ENCODE peak calls at places on chromosomes 4 and X, in six cellular contexts. H is tibial artery; I is pancreas; Y is cardiac muscle cell; B is CD8-positive, alpha-beta T cell; E is body of pancreas. L is an unnamed sample.

GRCh38 chr4:92184566-92184965 is 119.2 kb upstream of the GRID2 start:
- DNase-seq in H (no peak), I (no peak), Y (no peak), B (no peak), E (no peak), L (no peak)

GRCh38 chr4:101337688-101338087 is 9.6 kb downstream of the PPP3CA start:
- DNase-seq in H (no peak), I (no peak), Y (no peak), B (no peak), E (no peak), L (no peak)

GRCh38 chrX:43861750-43862149 is 20.5 kb downstream of the MAOB start:
- DNase-seq in H (no peak), I (no peak), Y (no peak), B (no peak), E (no peak), L (no peak)

GRCh38 chrX:54182194-54182863 is 725 bp downstream of the FAM120C start:
- DNase-seq in H (peak), I (peak), Y (peak), B (peak), E (peak), L (peak)

GRCh38 chr4:54784188-54784671 is 126.5 kb downstream of the KIT start:
- DNase-seq in H (peak), I (peak), Y (peak), B (no peak), E (peak), L (no peak)

GRCh38 chrX:10769165-10769564 is 148.8 kb upstream of the MID1 start:
- DNase-seq in H (no peak), I (no peak), Y (peak), B (no peak), E (no peak), L (no peak)

GRCh38 chr4:32400870-32401269 is 1680.7 kb downstream of the PCDH7 start:
- DNase-seq in H (no peak), I (no peak), Y (no peak), B (no peak), E (no peak), L (no peak)

GRCh38 chrX:119041175-119041574 is 31.6 kb upstream of the CT47C1 start:
- DNase-seq in H (peak), I (peak), Y (peak), B (no peak), E (peak), L (no peak)

GRCh38 chrX:11423362-11423818 is 130.2 kb downstream of the AMELX start:
- DNase-seq in H (peak), I (no peak), Y (no peak), B (no peak), E (peak), L (no peak)

GRCh38 chr4:7384003-7384928 is 50.5 kb downstream of the PSAPL1 start:
- DNase-seq in H (peak), I (no peak), Y (no peak), B (no peak), E (no peak), L (peak)

GRCh38 chr4:42654606-42655005 is 2.3 kb downstream of the ATP8A1 start:
- DNase-seq in H (peak), I (peak), Y (no peak), B (no peak), E (peak), L (no peak)

GRCh38 chr4:29311231-29311630 is 1408.9 kb upstream of the PCDH7 start:
- DNase-seq in H (no peak), I (no peak), Y (no peak), B (no peak), E (no peak), L (no peak)

GRCh38 chr4:56206258-56206657 is 181.0 kb downstream of the AASDH start:
- DNase-seq in H (no peak), I (no peak), Y (no peak), B (no peak), E (no peak), L (no peak)

GRCh38 chrX:18596096-18596495 is 75.8 kb downstream of the RS1 start:
- DNase-seq in H (no peak), I (no peak), Y (no peak), B (no peak), E (peak), L (no peak)

GRCh38 chrX:69158166-69159040 is 6.8 kb downstream of the PJA1 start:
- DNase-seq in H (peak), I (peak), Y (peak), B (no peak), E (peak), L (peak)

GRCh38 chr4:165680821-165681220 is 192.2 kb upstream of the TLL1 start:
- DNase-seq in H (no peak), I (no peak), Y (no peak), B (no peak), E (no peak), L (no peak)

GRCh38 chr4:21885241-21885640 is 63.3 kb downstream of the KCNIP4 start:
- DNase-seq in H (no peak), I (no peak), Y (no peak), B (no peak), E (no peak), L (no peak)

GRCh38 chr4:41209187-41209586 is 5.2 kb downstream of the APBB2 start:
- DNase-seq in H (no peak), I (peak), Y (no peak), B (no peak), E (peak), L (no peak)

GRCh38 chr4:120692964-120693363 is 229.6 kb downstream of the PRDM5 start:
- DNase-seq in H (no peak), I (no peak), Y (no peak), B (no peak), E (no peak), L (no peak)

GRCh38 chr4:15906024-15906443 is 32.5 kb downstream of the FGFBP1 start:
- DNase-seq in H (no peak), I (no peak), Y (no peak), B (no peak), E (peak), L (no peak)

GRCh38 chrX:78213331-78213730 is 73.9 kb upstream of the TAF9B start:
- DNase-seq in H (no peak), I (no peak), Y (no peak), B (no peak), E (no peak), L (no peak)

GRCh38 chr4:102447413-102447812 is 53.7 kb upstream of the NFKB1 start:
- DNase-seq in H (no peak), I (no peak), Y (no peak), B (no peak), E (no peak), L (no peak)

GRCh38 chrX:15146515-15146914 is 123.4 kb downstream of the ASB9 start:
- DNase-seq in H (no peak), I (no peak), Y (peak), B (no peak), E (peak), L (peak)

GRCh38 chr4:3388461-3389185 is 53.1 kb upstream of the HGFAC start:
- DNase-seq in H (peak), I (no peak), Y (peak), B (no peak), E (no peak), L (no peak)

GRCh38 chrX:41695464-41695863 is 6.7 kb downstream of the GPR34 start:
- DNase-seq in H (no peak), I (no peak), Y (no peak), B (no peak), E (no peak), L (no peak)

GRCh38 chr4:165630671-165631070 is 242.4 kb upstream of the TLL1 start:
- DNase-seq in H (no peak), I (no peak), Y (no peak), B (no peak), E (no peak), L (no peak)

GRCh38 chr4:5808081-5808741 is 84.7 kb downstream of the CRMP1 start:
- DNase-seq in H (no peak), I (no peak), Y (no peak), B (no peak), E (no peak), L (no peak)

GRCh38 chr4:16070203-16070602 is 13.6 kb downstream of the PROM1 start:
- DNase-seq in H (no peak), I (no peak), Y (no peak), B (no peak), E (no peak), L (no peak)

GRCh38 chr4:169179609-169180526 is 90.9 kb downstream of the SH3RF1 start:
- DNase-seq in H (no peak), I (no peak), Y (no peak), B (no peak), E (no peak), L (no peak)

GRCh38 chr4:12122316-12122715 is 693.6 kb upstream of the HS3ST1 start:
- DNase-seq in H (peak), I (no peak), Y (no peak), B (no peak), E (no peak), L (no peak)

GRCh38 chr4:105840426-105841174 is 54.7 kb upstream of the NPNT start:
- DNase-seq in H (no peak), I (no peak), Y (no peak), B (no peak), E (no peak), L (no peak)

GRCh38 chr4:100070868-100071267 is 119.4 kb downstream of the DDIT4L start:
- DNase-seq in H (no peak), I (no peak), Y (no peak), B (no peak), E (peak), L (no peak)

GRCh38 chrX:47568656-47569295 is 7.8 kb downstream of the ARAF start:
- DNase-seq in H (no peak), I (no peak), Y (peak), B (no peak), E (peak), L (peak)

GRCh38 chrX:111857534-111857933 is 18.4 kb upstream of the TRPC5OS start:
- DNase-seq in H (no peak), I (no peak), Y (no peak), B (no peak), E (no peak), L (no peak)

GRCh38 chr4:102616661-102617060 is 115.5 kb downstream of the NFKB1 start:
- DNase-seq in H (no peak), I (no peak), Y (no peak), B (no peak), E (no peak), L (no peak)

GRCh38 chr4:1813915-1814314 is 20.8 kb downstream of the FGFR3 start:
- DNase-seq in H (no peak), I (no peak), Y (no peak), B (no peak), E (no peak), L (peak)
- TF ChIP-seq CTCF in H (no peak), I (no peak), Y (peak), B (no peak), E (no peak), L (peak)

GRCh38 chr4:98143001-98143899 is at the start of gene STPG2:
- DNase-seq in H (peak), I (peak), Y (peak), B (peak), E (peak), L (peak)
- H3K4me3 ChIP-seq in H (peak), I (peak), Y (peak), B (peak), E (peak), L (peak)

DNA sequence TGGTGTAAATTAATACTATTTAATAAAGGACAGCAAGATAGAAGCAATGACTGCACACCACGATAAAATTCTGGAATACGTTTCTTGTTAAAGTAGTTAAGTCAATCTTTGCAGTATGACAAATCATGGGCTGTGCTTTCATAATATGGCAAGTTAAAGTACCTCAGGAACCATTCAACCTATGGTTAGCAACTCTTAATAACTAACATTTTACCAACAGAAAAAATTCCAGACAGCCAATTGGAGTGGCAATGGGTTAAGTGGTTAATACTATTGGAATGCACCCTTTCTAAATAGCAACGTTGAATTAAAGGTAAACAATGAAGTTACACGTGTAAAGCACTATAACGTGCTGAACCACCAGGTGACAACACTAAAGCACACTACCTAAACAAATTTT is 72.4 kb upstream of the ZCCHC13 start:
- DNase-seq in H (no peak), I (no peak), Y (no peak), B (no peak), E (no peak), L (no peak)
- H3K27ac ChIP-seq in H (no peak), I (no peak), Y (no peak), B (no peak), E (no peak), L (no peak)

GRCh38 chr4:95289028-95289634 is 259.6 kb downstream of the UNC5C start:
- DNase-seq in H (no peak), I (no peak), Y (no peak), B (no peak), E (no peak), L (no peak)
- TF ChIP-seq CTCF in H (no peak), I (no peak), Y (no peak), B (no peak), E (no peak), L (no peak)

GRCh38 chr4:177313263-177313662 is 3.6 kb downstream of the NEIL3 start:
- DNase-seq in H (no peak), I (no peak), Y (no peak), B (no peak), E (no peak), L (no peak)

GRCh38 chr4:177309525-177310371 is at the start of gene NEIL3:
- DNase-seq in H (peak), I (peak), Y (peak), B (peak), E (peak), L (peak)

GRCh38 chr4:177308125-177308524 is 1.5 kb upstream of the NEIL3 start:
- DNase-seq in H (no peak), I (peak), Y (no peak), B (no peak), E (no peak), L (no peak)

GRCh38 chr4:177308842-177309524 is 691 bp upstream of the NEIL3 start:
- DNase-seq in H (no peak), I (no peak), Y (no peak), B (no peak), E (no peak), L (no peak)
- H3K4me3 ChIP-seq in H (peak), I (no peak), Y (peak), B (peak), E (no peak), L (peak)

GRCh38 chr4:152257601-152258066 is 278.3 kb downstream of the FBXW7 start:
- DNase-seq in H (no peak), I (no peak), Y (no peak), B (no peak), E (no peak), L (no peak)
- H3K27ac ChIP-seq in H (no peak), I (no peak), Y (no peak), B (no peak), E (no peak), L (no peak)

GRCh38 chr4:188245651-188246050 is 106.4 kb downstream of the TRIML1 start:
- DNase-seq in H (no peak), I (no peak), Y (no peak), B (no peak), E (no peak), L (no peak)

GRCh38 chr4:188242041-188242440 is 102.8 kb downstream of the TRIML1 start:
- DNase-seq in H (no peak), I (no peak), Y (no peak), B (no peak), E (no peak), L (no peak)

GRCh38 chr4:188246488-188246887 is 107.2 kb downstream of the TRIML1 start:
- DNase-seq in H (no peak), I (no peak), Y (no peak), B (no peak), E (no peak), L (no peak)
- TF ChIP-seq CTCF in H (no peak), I (no peak), Y (no peak), B (no peak), E (no peak), L (no peak)

L was measured in WERI-Rb-1.